ENCODE peak calls at places on chromosomes 11 and 22, in eight cellular contexts. I, M, O, P, T, B, A and W are unnamed samples.

GRCh38 chr11:115929618-115930129 is 425.5 kb upstream of the CADM1 start:
- DNase-seq in A (no peak), I (no peak), P (no peak), T (no peak), M (peak; percentile 65), O (no peak), B (no peak), W (no peak)

GRCh38 chr11:44004452-44004833 is 43.3 kb upstream of the ACCSL start:
- DNase-seq in T (no peak), A (no peak), O (no peak), B (peak; percentile 46), P (no peak), I (no peak), M (no peak), W (no peak)

GRCh38 chr11:65047581-65048422 is 6.8 kb downstream of the SAC3D1 start:
- DNase-seq in P (no peak), M (no peak), O (no peak), A (no peak), I (no peak), T (no peak), B (no peak), W (no peak)

GRCh38 chr11:34999453-34999852 is 83.0 kb downstream of the PDHX start:
- DNase-seq in P (no peak), M (no peak), T (no peak), A (no peak), O (no peak), I (no peak), B (no peak), W (no peak)

GRCh38 chr11:64747961-64748715 is 4.2 kb upstream of the RASGRP2 start:
- DNase-seq in P (peak; percentile 71), M (no peak), I (no peak), A (peak; percentile 66), O (no peak), T (no peak), B (no peak), W (no peak)

GRCh38 chr22:17911887-17912286 is 112.5 kb downstream of the MICAL3 start:
- DNase-seq in M (no peak), P (no peak), T (no peak), I (no peak), O (no peak), A (no peak), B (no peak), W (no peak)

GRCh38 chr22:27919943-27920755 is 1.1 kb upstream of the PITPNB start:
- DNase-seq in A (peak; percentile 72), O (peak; percentile 22), B (peak; percentile 74), P (peak; percentile 86), T (peak; percentile 65), I (no peak), M (no peak), W (peak; percentile 33)

GRCh38 chr11:8608646-8609045 is 14.6 kb upstream of the STK33 start:
- DNase-seq in B (no peak), O (no peak), T (no peak), I (no peak), A (peak; percentile 56), P (peak; percentile 57), M (no peak), W (no peak)

GRCh38 chr11:114133548-114134329 is 74.2 kb downstream of the ZBTB16 start:
- DNase-seq in T (peak; percentile 36), P (peak; percentile 69), M (no peak), A (no peak), O (no peak), B (peak; percentile 88), I (no peak), W (no peak)

GRCh38 chr22:29269230-29269604 is 1.1 kb downstream of the EWSR1 start:
- DNase-seq in M (no peak), P (no peak), I (peak; percentile 38), O (peak; percentile 33), B (peak; percentile 51), A (no peak), T (no peak), W (no peak)

GRCh38 chr11:22734628-22735345 is 68.4 kb downstream of the GAS2 start:
- DNase-seq in P (peak; percentile 1), T (peak; percentile 22), B (no peak), M (no peak), I (no peak), A (no peak), O (no peak), W (no peak)

GRCh38 chr22:30829901-30830550 is 135.4 kb downstream of the OSBP2 start:
- DNase-seq in P (peak; percentile 96), B (no peak), O (no peak), A (peak; percentile 97), T (peak; percentile 93), I (no peak), M (peak; percentile 32), W (no peak)

GRCh38 chr11:104531075-104531474 is 367.1 kb upstream of the PDGFD start:
- DNase-seq in A (no peak), P (peak; percentile 14), T (no peak), M (no peak), I (no peak), O (no peak), B (no peak), W (no peak)

GRCh38 chr11:44834846-44835245 is 108.1 kb downstream of the TSPAN18 start:
- DNase-seq in A (no peak), I (no peak), O (no peak), T (no peak), B (no peak), M (no peak), P (no peak), W (no peak)

DNA sequence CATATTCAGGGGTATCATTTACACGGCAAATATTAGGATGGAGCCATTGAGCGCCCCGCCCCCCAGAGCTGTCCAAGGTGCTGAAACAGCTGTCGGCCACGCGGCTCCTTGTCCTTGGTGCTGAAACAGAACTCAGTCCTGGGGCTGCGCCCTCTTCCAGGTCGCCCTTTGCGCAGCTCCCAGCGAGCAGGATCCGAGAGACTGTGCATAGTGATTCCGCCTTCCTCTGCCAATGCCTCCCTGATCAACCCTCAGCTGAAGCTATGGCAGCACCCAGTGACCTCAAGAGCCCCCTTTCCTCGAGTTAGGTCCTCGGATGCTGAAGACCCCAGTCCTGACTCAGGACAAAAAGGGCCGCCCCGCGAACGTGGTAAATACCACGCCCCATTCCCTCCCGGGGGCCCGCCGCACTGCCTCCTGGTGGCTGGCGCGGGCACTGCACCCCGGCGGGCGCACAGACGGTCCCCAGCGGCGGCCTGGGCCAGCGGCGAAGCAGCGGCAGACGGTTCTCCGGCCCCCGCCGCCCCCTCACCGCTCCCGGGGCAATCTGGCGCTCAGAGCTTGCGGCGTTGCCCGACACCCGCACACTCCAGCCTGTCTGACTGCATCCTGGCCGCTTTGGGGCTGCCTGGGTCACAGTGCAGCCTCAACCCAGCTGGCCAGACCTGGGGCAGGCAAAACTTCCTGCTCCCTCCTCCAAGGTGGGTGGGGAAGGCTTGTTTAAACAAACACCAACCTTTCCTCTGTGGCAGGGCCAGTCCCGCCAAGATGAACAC is 13.4 kb downstream of the SYT7 start:
- DNase-seq in O (no peak), B (no peak), P (peak; percentile 77), I (peak; percentile 74), T (peak; percentile 83), A (peak; percentile 73), M (no peak), W (no peak)
- TF ChIP-seq CTCF in O (peak; percentile 17), B (no peak), P (peak; percentile 44), I (peak; percentile 62), T (no peak), A (peak; percentile 39), M (peak; percentile 51), W (peak; percentile 51)

DNA sequence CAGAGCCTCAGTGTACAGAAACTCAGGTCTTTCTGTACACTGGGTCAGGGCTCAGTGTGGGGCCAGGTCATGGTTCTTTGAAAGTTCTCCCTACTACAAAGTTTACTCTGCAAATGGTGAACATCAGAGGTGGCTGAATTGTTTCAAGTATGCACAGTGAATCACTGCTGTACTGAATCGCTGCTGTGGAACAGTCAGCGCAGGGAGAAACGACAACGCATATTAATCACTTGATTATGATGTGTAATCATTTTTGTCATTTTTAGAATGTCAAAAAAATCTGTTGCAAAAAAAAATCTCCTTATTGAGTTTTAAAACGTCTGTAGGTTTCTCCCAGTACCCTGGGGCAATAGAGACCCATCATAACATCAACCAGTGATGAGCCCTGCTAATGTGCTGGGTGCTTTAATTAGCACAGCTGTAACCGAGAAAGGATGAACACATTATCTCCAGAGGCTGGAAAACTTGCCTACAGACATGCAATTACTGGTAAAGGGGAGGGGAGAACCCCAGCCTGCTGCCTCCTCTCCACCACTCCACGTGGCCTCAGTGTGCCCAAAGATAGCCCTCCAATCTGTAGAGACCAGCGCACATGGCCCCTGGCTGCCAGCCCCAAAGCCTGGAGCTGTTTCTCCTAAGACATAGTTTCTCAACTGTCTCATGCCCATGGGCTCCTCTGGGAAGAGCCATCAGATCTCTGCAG is 12.8 kb downstream of the ARRB1 start:
- DNase-seq in I (no peak), B (no peak), P (peak; percentile 62), T (no peak), M (no peak), O (peak; percentile 71), A (peak; percentile 65), W (no peak)
- H3K4me3 ChIP-seq in I (no peak overlapping the region), B (no peak overlapping the region), P (no peak overlapping the region), T (no peak overlapping the region), M (no peak overlapping the region), O (peak overlapping the region; percentile 34), A (no peak overlapping the region), W (no peak overlapping the region)

DNA sequence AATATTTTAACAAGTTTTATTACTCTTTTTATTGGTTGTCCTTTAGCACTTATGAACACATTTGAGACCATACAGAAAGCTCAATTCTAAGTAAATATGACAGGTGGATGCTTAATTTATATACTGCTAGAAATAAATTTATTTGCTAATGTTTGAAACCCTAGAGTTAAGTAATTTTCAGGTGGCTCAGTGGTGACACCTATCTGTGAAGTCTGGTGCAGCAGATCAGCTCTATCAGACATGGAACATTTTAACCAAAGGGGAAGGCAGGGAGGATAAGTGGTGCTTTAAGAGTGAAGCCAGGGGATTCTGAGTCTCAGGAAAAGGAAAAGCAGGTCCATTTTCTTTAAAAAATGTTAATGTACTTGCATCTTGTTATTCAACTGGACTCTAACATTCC is 175.8 kb downstream of the DSCAML1 start:
- DNase-seq in I (peak; percentile 3), P (peak; percentile 28), B (no peak), A (peak; percentile 18), M (no peak), T (peak; percentile 23), O (no peak), W (no peak)
- TF ChIP-seq CTCF in I (peak; percentile 81), P (peak; percentile 75), B (no peak), A (peak; percentile 61), M (peak; percentile 43), T (peak; percentile 61), O (peak; percentile 71), W (peak; percentile 51)

GRCh38 chr22:42957544-42957943 is 57.4 kb downstream of the PACSIN2 start:
- DNase-seq in M (no peak), P (no peak), O (no peak), I (no peak), T (no peak), B (no peak), A (no peak), W (no peak)

GRCh38 chr22:42957958-42958357 is 57.0 kb downstream of the PACSIN2 start:
- DNase-seq in O (no peak), M (no peak), B (no peak), T (no peak), P (no peak), A (no peak), I (no peak), W (no peak)

GRCh38 chr22:42958937-42959336 is 56.0 kb downstream of the PACSIN2 start:
- DNase-seq in T (no peak), M (no peak), B (no peak), A (no peak), I (no peak), O (no peak), P (no peak), W (no peak)

GRCh38 chr22:42960146-42960509 is 54.8 kb downstream of the PACSIN2 start:
- DNase-seq in P (no peak), T (no peak), M (no peak), A (peak; percentile 12), B (no peak), O (no peak), I (no peak), W (no peak)

GRCh38 chr22:42959472-42960145 is 55.3 kb downstream of the PACSIN2 start:
- DNase-seq in I (no peak), O (peak; percentile 64), A (peak; percentile 88), B (peak; percentile 77), M (peak; percentile 78), T (peak; percentile 95), P (peak; percentile 74), W (no peak)
- H3K4me3 ChIP-seq in I (no peak overlapping the region), O (peak overlapping the region; percentile 55), A (no peak overlapping the region), B (peak overlapping the region; percentile 40), M (peak overlapping the region; percentile 17), T (peak overlapping the region; percentile 1), P (no peak overlapping the region), W (no peak overlapping the region)